ENCODE peak calls at places on chromosomes 4 and X, in six cellular contexts. C, G, I, T, X and V are unnamed samples.

GRCh38 chrX:153903238-153903980 is 1.1 kb upstream of the AVPR2 start:
- DNase-seq in C (no peak), G (no peak), I (no peak), X (no peak), T (peak; percentile 35), V (no peak)

GRCh38 chr4:152850377-152850776 is 70.6 kb downstream of the ARFIP1 start:
- DNase-seq in I (no peak), C (peak; percentile 48), T (peak; percentile 71), X (no peak), G (peak; percentile 39), V (no peak)

GRCh38 chr4:123767801-123768200 is 371.2 kb downstream of the SPRY1 start:
- DNase-seq in X (no peak), G (no peak), I (no peak), C (no peak), T (no peak), V (no peak)

GRCh38 chr4:181157647-181158046 is 1085.6 kb upstream of the TENM3 start:
- DNase-seq in I (no peak), C (no peak), G (no peak), T (no peak), X (no peak), V (no peak)

GRCh38 chrX:2878563-2878962 is 49.8 kb downstream of the GYG2 start:
- DNase-seq in X (no peak), C (no peak), I (no peak), T (no peak), G (no peak), V (no peak)

GRCh38 chrX:97332963-97333362 is 449.3 kb downstream of the RPA4 start:
- DNase-seq in G (no peak), C (no peak), X (no peak), T (no peak), I (no peak), V (no peak)

GRCh38 chr4:20723019-20723418 is 22.8 kb downstream of the PACRGL start:
- DNase-seq in X (no peak), G (no peak), T (no peak), I (no peak), C (no peak), V (no peak)

GRCh38 chr4:55181606-55182005 is 56.2 kb upstream of the KDR start:
- DNase-seq in G (no peak), X (no peak), C (no peak), I (no peak), T (no peak), V (no peak)

GRCh38 chr4:156247470-156247869 is 293.8 kb upstream of the CTSO start:
- DNase-seq in G (no peak), I (no peak), X (no peak), C (no peak), T (no peak), V (no peak)

GRCh38 chr4:133147365-133147821 is 1.7 kb upstream of the PCDH10 start:
- DNase-seq in X (no peak), C (no peak), T (no peak), G (no peak), I (no peak), V (no peak)

GRCh38 chr4:153555730-153556440 is 89.7 kb downstream of the TMEM131L start:
- DNase-seq in C (no peak), I (no peak), X (no peak), T (no peak), G (peak; percentile 63), V (no peak)

GRCh38 chr4:10007772-10008171 is 13.5 kb downstream of the SLC2A9 start:
- DNase-seq in X (no peak), C (no peak), I (no peak), G (no peak), T (no peak), V (no peak)

GRCh38 chr4:10006604-10007435 is 14.5 kb downstream of the SLC2A9 start:
- DNase-seq in C (no peak), G (peak; percentile 72), T (no peak), I (no peak), X (peak; percentile 51), V (no peak)

GRCh38 chr4:10005632-10006031 is 15.7 kb downstream of the SLC2A9 start:
- DNase-seq in C (no peak), T (no peak), I (no peak), G (no peak), X (no peak), V (no peak)

GRCh38 chr4:10007436-10007740 is 13.9 kb downstream of the SLC2A9 start:
- DNase-seq in C (no peak), G (no peak), I (no peak), X (no peak), T (no peak), V (no peak)

GRCh38 chr4:10006236-10006603 is 15.1 kb downstream of the SLC2A9 start:
- DNase-seq in T (peak; percentile 12), G (peak; percentile 82), C (no peak), X (peak; percentile 53), I (no peak), V (no peak)
- H3K4me3 ChIP-seq in T (no peak overlapping the region), G (no peak overlapping the region), C (no peak overlapping the region), X (no peak overlapping the region), I (no peak overlapping the region), V (no peak overlapping the region)

GRCh38 chrX:120140293-120140981 is 18.0 kb upstream of the RHOXF2 start:
- DNase-seq in G (no peak), T (no peak), X (peak; percentile 15), C (no peak), I (no peak), V (no peak)

GRCh38 chrX:120144178-120144844 is 14.1 kb upstream of the RHOXF2 start:
- DNase-seq in T (no peak), X (no peak), C (no peak), G (no peak), I (no peak), V (no peak)

GRCh38 chrX:120147537-120147936 is 10.9 kb upstream of the RHOXF2 start:
- DNase-seq in G (no peak), T (peak; percentile 21), I (no peak), X (no peak), C (no peak), V (no peak)

DNA sequence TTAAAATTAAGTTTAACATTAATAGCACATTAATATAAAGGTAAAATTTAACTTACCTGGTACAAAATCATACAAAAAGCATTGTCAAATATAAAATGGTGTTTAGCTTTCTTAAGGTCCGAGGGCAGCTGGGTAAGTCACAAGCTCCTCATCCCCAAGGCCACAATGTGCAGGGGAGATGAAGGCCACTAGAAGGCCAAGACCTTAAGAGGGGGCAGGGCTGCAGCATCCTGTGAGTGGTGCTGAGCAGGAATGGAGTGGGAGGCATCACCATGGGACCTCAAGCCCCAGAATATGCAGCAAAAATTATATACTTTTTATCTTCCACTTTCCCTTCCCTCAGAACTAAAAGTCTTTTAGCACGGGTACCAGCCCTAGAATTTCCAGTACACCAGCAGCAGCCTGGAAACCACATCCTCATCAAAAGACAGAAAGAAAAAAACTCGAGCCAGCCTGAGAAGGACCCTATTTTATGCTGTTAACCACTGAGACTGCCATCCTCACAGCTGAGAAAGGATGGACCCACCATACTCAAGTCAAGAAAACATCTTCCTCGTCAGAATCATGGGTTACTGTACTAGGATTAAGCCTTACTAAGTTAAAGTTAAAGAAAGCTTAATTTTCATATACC is 13.0 kb upstream of the RHOXF2 start:
- DNase-seq in G (no peak), X (no peak), I (no peak), C (no peak), T (no peak), V (no peak)
- H3K9me3 ChIP-seq in G (no peaks in the 10 kb centered on the region), X (no peaks in the 10 kb centered on the region), I (no peaks in the 10 kb centered on the region), C (peaks cover 44% of the 10 kb centered on the region), T (no peaks in the 10 kb centered on the region), V (no peaks in the 10 kb centered on the region)

GRCh38 chr4:140252144-140252741 is 98.3 kb upstream of the MAML3 start:
- DNase-seq in X (no peak), I (no peak), T (peak; percentile 14), C (no peak), G (peak; percentile 28), V (peak; percentile 37)
- H3K4me3 ChIP-seq in X (peak overlapping the region; percentile 71), I (no peak overlapping the region), T (peak overlapping the region; percentile 53), C (peak overlapping the region; percentile 55), G (no peak overlapping the region), V (peak overlapping the region; percentile 66)

GRCh38 chrX:76220856-76221255 is 48.0 kb downstream of the PBDC1 start:
- DNase-seq in T (no peak), G (no peak), X (no peak), I (no peak), C (no peak), V (no peak)
- H3K9me3 ChIP-seq in T (no peaks in the 10 kb centered on the region), G (no peaks in the 10 kb centered on the region), X (peaks cover 4% of the 10 kb centered on the region), I (no peaks in the 10 kb centered on the region), C (no peaks in the 10 kb centered on the region), V (no peaks in the 10 kb centered on the region)

GRCh38 chrX:54043084-54043483 is 1.2 kb downstream of the PHF8 start:
- DNase-seq in C (no peak), G (no peak), X (no peak), T (peak; percentile 6), I (no peak), V (no peak)

GRCh38 chrX:54043696-54044125 is 562 bp downstream of the PHF8 start:
- DNase-seq in I (peak; percentile 18), X (peak; percentile 26), T (peak; percentile 52), C (peak; percentile 28), G (peak; percentile 28), V (peak; percentile 30)

GRCh38 chrX:54045563-54046228 is 1.4 kb upstream of the PHF8 start:
- DNase-seq in X (no peak), C (no peak), G (no peak), T (no peak), I (no peak), V (no peak)

GRCh38 chrX:54044126-54044876 is at the start of gene PHF8:
- DNase-seq in T (peak; percentile 94), C (peak; percentile 96), X (peak; percentile 94), I (peak; percentile 91), G (peak; percentile 97), V (peak; percentile 95)

GRCh38 chrX:54044877-54045328 is 630 bp upstream of the PHF8 start:
- DNase-seq in I (no peak), C (no peak), G (no peak), X (no peak), T (no peak), V (no peak)
- H3K4me3 ChIP-seq in I (peak overlapping the region; percentile 57), C (peak overlapping the region; percentile 82), G (no peak overlapping the region), X (peak overlapping the region; percentile 56), T (peak overlapping the region; percentile 92), V (peak overlapping the region; percentile 32)